ENCODE peak calls at places on chromosomes 4 and X, in five cellular contexts. D, X, C, Y and V are unnamed samples.

GRCh38 chr4:148883435-148883834 is 441.2 kb upstream of the NR3C2 start:
- DNase-seq in C (no peak), Y (no peak), X (no peak), D (no peak), V (no peak)

GRCh38 chr4:48141048-48141447 is 7.0 kb upstream of the TXK start:
- DNase-seq in X (peak; percentile 14), C (no peak), Y (peak; percentile 63), D (no peak), V (peak; percentile 72)

GRCh38 chr4:55181606-55182005 is 56.2 kb upstream of the KDR start:
- DNase-seq in D (no peak), Y (no peak), X (peak; percentile 74), C (no peak), V (peak; percentile 83)

GRCh38 chrX:66071116-66071515 is 31.2 kb upstream of the VSIG4 start:
- DNase-seq in Y (no peak), D (no peak), C (no peak), X (no peak), V (no peak)

GRCh38 chr4:3721186-3721585 is 45.0 kb upstream of the ADRA2C start:
- DNase-seq in C (no peak), D (no peak), X (no peak), Y (no peak), V (no peak)

GRCh38 chr4:15402974-15403373 is 24.9 kb upstream of the C1QTNF7 start:
- DNase-seq in D (no peak), C (peak; percentile 44), X (no peak), Y (no peak), V (no peak)

GRCh38 chr4:158997660-158998349 is 105.1 kb upstream of the RAPGEF2 start:
- DNase-seq in Y (no peak), D (no peak), X (no peak), C (no peak), V (no peak)

GRCh38 chrX:115679460-115679859 is 118.5 kb downstream of the PLS3 start:
- DNase-seq in C (no peak), D (no peak), X (peak; percentile 9), Y (no peak), V (peak; percentile 59)

GRCh38 chrX:109384569-109385174 is 97.2 kb downstream of the GUCY2F start:
- DNase-seq in X (no peak), C (no peak), Y (peak; percentile 30), D (no peak), V (peak; percentile 63)

GRCh38 chr4:52825311-52826090 is 36.6 kb upstream of the RASL11B start:
- DNase-seq in C (no peak), X (no peak), Y (no peak), D (peak; percentile 77), V (no peak)

GRCh38 chr4:22573198-22573597 is 57.3 kb upstream of the ADGRA3 start:
- DNase-seq in X (no peak), D (no peak), C (peak; percentile 37), Y (no peak), V (no peak)

GRCh38 chr4:185845966-185846365 is 34.0 kb upstream of the SORBS2 start:
- DNase-seq in C (no peak), D (no peak), X (no peak), Y (no peak), V (no peak)

GRCh38 chrX:78540171-78540570 is 119.0 kb downstream of the RTL3 start:
- DNase-seq in C (no peak), Y (no peak), D (no peak), X (no peak), V (peak; percentile 9)

GRCh38 chrX:23888887-23889501 is 18.7 kb downstream of the APOO start:
- DNase-seq in Y (no peak), D (no peak), C (no peak), X (peak; percentile 20), V (no peak)

GRCh38 chr4:183960912-183961569 is 55.9 kb downstream of the STOX2 start:
- DNase-seq in D (no peak), X (no peak), Y (no peak), C (peak; percentile 68), V (no peak)

GRCh38 chrX:17375361-17375630 is 296 bp downstream of the NHS start:
- DNase-seq in D (no peak), C (peak; percentile 26), X (no peak), Y (no peak), V (no peak)

GRCh38 chr4:124061413-124061812 is 651.1 kb downstream of the ANKRD50 start:
- DNase-seq in Y (no peak), C (no peak), D (no peak), X (peak; percentile 86), V (peak; percentile 79)

GRCh38 chr4:1714303-1715001 is 2.3 kb upstream of the SLBP start:
- DNase-seq in X (no peak), D (no peak), C (no peak), Y (peak; percentile 34), V (no peak)

GRCh38 chr4:98055800-98056501 is 87.3 kb downstream of the STPG2 start:
- DNase-seq in Y (no peak), D (no peak), C (no peak), X (no peak), V (no peak)

GRCh38 chrX:129565046-129565649 is 25.1 kb downstream of the OCRL start:
- DNase-seq in D (no peak), Y (no peak), C (peak; percentile 24), X (no peak), V (peak; percentile 60)

GRCh38 chr4:17168571-17168970 is 270.1 kb upstream of the LDB2 start:
- DNase-seq in Y (no peak), C (no peak), X (peak; percentile 83), D (no peak), V (peak; percentile 95)

GRCh38 chrX:5681159-5681558 is 547.5 kb downstream of the NLGN4X start:
- DNase-seq in X (peak; percentile 25), C (no peak), Y (no peak), D (no peak), V (no peak)

GRCh38 chrX:63743596-63743995 is 41.4 kb downstream of the ARHGEF9 start:
- DNase-seq in C (no peak), D (no peak), Y (no peak), X (no peak), V (no peak)

GRCh38 chr4:180827610-180828009 is 1415.6 kb upstream of the TENM3 start:
- DNase-seq in C (no peak), Y (no peak), X (no peak), D (peak; percentile 9), V (peak; percentile 28)

GRCh38 chr4:55768291-55768690 is 51.3 kb upstream of the EXOC1L start:
- DNase-seq in X (peak; percentile 64), D (no peak), Y (no peak), C (no peak), V (peak; percentile 95)

GRCh38 chr4:93870876-93871458 is 42.4 kb downstream of the ATOH1 start:
- DNase-seq in C (no peak), Y (no peak), D (no peak), X (no peak), V (no peak)

GRCh38 chrX:10769165-10769564 is 148.8 kb upstream of the MID1 start:
- DNase-seq in C (no peak), D (no peak), Y (peak; percentile 32), X (peak; percentile 23), V (peak; percentile 59)
- TF ChIP-seq CTCF in C (peak; percentile 30), D (peak; percentile 53), Y (peak; percentile 50), X (peak; percentile 51), V (peak; percentile 55)

GRCh38 chr4:151430737-151431457 is 21.9 kb downstream of the FHIP1A start:
- DNase-seq in D (no peak), Y (no peak), C (no peak), X (no peak), V (no peak)

GRCh38 chr4:151429957-151430548 is 21.1 kb downstream of the FHIP1A start:
- DNase-seq in X (peak; percentile 50), Y (peak; percentile 37), D (no peak), C (no peak), V (peak; percentile 52)

GRCh38 chr4:151428346-151428745 is 19.4 kb downstream of the FHIP1A start:
- DNase-seq in D (no peak), Y (no peak), C (no peak), X (no peak), V (no peak)

GRCh38 chr4:151426513-151426912 is 17.5 kb downstream of the FHIP1A start:
- DNase-seq in D (no peak), C (no peak), X (no peak), Y (no peak), V (no peak)

DNA sequence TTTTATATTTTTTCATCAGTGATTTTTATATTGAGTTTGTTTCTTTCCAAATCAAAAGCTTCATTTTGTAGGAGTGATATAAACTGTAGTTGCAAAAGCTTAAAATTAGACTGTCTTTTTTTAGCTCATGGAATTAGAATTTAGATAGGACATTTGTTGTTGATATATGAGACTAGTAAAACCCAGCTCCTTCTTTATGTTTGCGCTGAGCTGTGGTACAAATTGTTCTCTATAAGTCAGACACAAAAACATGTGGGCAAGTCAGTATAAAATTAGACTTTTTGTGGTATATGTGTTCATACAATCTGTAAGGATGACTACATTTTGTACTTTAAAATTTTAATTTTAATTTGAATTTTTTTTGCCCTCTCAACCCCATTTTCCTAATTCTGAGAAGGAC is 18.3 kb downstream of the FHIP1A start:
- DNase-seq in C (no peak), Y (no peak), D (no peak), X (no peak), V (no peak)
- H3K4me3 ChIP-seq in C (no peak overlapping the region), Y (no peak overlapping the region), D (no peak overlapping the region), X (no peak overlapping the region), V (no peak overlapping the region)

DNA sequence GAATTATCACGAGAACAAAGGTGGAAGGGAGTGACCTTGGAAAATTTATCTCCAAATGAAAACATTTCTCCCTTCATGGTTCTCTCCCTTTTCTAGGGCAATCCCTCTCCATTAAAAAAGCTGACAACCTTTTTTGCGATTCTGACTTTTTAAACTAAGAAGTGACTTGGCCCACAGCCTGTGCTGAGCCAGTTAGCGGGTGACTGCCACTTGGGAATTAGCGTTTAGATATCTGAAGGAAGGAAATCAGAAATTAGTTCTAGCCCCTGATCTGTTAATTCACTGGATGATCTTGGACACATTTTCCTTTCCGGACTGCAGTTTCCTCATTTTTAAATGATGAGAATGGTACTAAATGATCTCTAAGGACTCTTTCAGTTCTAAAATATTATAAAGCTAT is 245.0 kb downstream of the FBXO8 start:
- DNase-seq in D (no peak), X (no peak), C (no peak), Y (no peak), V (no peak)
- TF ChIP-seq CTCF in D (no peak), X (no peak), C (no peak), Y (no peak), V (no peak)

GRCh38 chr4:71187399-71188196 is 151.2 kb upstream of the SLC4A4 start:
- DNase-seq in Y (no peak), X (peak; percentile 51), D (peak; percentile 56), C (peak; percentile 38), V (no peak)

GRCh38 chr4:71186566-71187398 is 152.0 kb upstream of the SLC4A4 start:
- DNase-seq in C (peak; percentile 77), D (peak; percentile 60), X (peak; percentile 47), Y (peak; percentile 55), V (peak; percentile 37)

GRCh38 chr4:71189471-71189870 is 149.3 kb upstream of the SLC4A4 start:
- DNase-seq in D (no peak), C (no peak), Y (no peak), X (peak; percentile 69), V (peak; percentile 52)

GRCh38 chr4:71188951-71189350 is 149.9 kb upstream of the SLC4A4 start:
- DNase-seq in Y (no peak), X (no peak), C (no peak), D (no peak), V (no peak)

DNA sequence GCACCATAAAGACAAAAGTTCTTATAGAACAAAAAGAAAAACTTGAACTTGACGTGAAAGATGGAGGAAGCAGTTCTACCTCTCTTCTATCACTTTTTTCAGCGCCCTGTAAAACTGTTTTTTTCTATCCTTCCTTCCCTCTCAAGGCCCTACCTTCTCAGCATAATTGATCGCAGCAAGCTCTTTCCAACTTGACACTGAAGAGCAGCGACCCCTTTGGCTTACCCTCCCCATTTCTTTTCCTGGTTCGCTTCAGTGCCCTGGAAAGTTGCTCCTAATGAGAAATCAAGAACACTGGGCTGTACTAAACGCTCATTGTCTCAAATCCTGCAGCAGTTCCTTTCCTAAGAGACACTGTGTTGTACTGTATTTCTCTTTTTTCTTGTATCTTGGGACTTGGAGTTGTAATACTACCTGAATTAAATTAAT is 150.6 kb upstream of the SLC4A4 start:
- DNase-seq in C (no peak), X (no peak), D (peak; percentile 41), Y (no peak), V (no peak)
- H3K4me3 ChIP-seq in C (peak overlapping the region; percentile 51), X (peak overlapping the region; percentile 74), D (peak overlapping the region; percentile 79), Y (peak overlapping the region; percentile 67), V (no peak overlapping the region)